ENCODE peak calls at places on chromosomes 11 and 22, in seven cellular contexts. O is hepatocyte, L is H9, V is ovary, X is neural progenitor cell, P is sigmoid colon, G is cardiac muscle cell. D is an unnamed sample. For H3K4me1, the result is how much of the 10 kb centered on the place peaks cover.

GRCh38 chr22:30038219-30038618 is 42.0 kb upstream of the HORMAD2 start:
- DNase-seq in O (peak), L (no peak), V (no peak), X (no peak), P (no peak), G (peak), D (no peak)

GRCh38 chr22:37639070-37639760 is at the start of gene SH3BP1:
- DNase-seq in O (peak), L (peak), V (peak), X (peak), P (no peak), G (peak), D (no peak)

GRCh38 chr11:61335355-61335710 is 2.3 kb downstream of the TKFC start:
- DNase-seq in O (no peak), L (no peak), V (peak), X (no peak), P (no peak), G (peak), D (no peak)

GRCh38 chr22:48185656-48186055 is 1423.2 kb downstream of the TBC1D22A start:
- DNase-seq in O (no peak), L (peak), V (no peak), X (no peak), P (no peak), G (no peak), D (no peak)

GRCh38 chr11:8266246-8267241 is 2.9 kb upstream of the LMO1 start:
- DNase-seq in O (no peak), L (peak), V (no peak), X (no peak), P (peak), G (no peak), D (no peak)

GRCh38 chr11:8281266-8281665 is 17.6 kb upstream of the LMO1 start:
- DNase-seq in O (no peak), L (no peak), V (no peak), X (peak), P (peak), G (no peak), D (no peak)

GRCh38 chr11:103652013-103652412 is 384.4 kb upstream of the DDI1 start:
- DNase-seq in O (no peak), L (no peak), V (no peak), X (no peak), P (no peak), G (peak), D (no peak)

GRCh38 chr11:75639752-75640151 is 29.1 kb downstream of the MAP6 start:
- DNase-seq in O (peak), L (no peak), V (peak), X (peak), P (peak), G (peak), D (no peak)

GRCh38 chr11:15146271-15147003 is 31.7 kb downstream of the INSC start:
- DNase-seq in O (no peak), L (no peak), V (no peak), X (no peak), P (no peak), G (no peak), D (no peak)

GRCh38 chr11:105899776-105900175 is 122.3 kb downstream of the MSANTD4 start:
- DNase-seq in O (no peak), L (no peak), V (no peak), X (no peak), P (no peak), G (no peak), D (no peak)

GRCh38 chr11:2089536-2090165 is 49.5 kb downstream of the IGF2 start:
- DNase-seq in O (peak), L (peak), V (no peak), X (peak), P (peak), G (peak), D (no peak)

GRCh38 chr11:116224154-116224888 is 548.5 kb downstream of the BUD13 start:
- DNase-seq in O (peak), L (peak), V (peak), X (peak), P (no peak), G (peak), D (peak)

GRCh38 chr11:35126000-35126878 is 12.7 kb upstream of the CD44 start:
- DNase-seq in O (no peak), L (no peak), V (no peak), X (no peak), P (no peak), G (no peak), D (no peak)

GRCh38 chr11:73099512-73100266 is 42.4 kb downstream of the FCHSD2 start:
- DNase-seq in O (no peak), L (peak), V (no peak), X (no peak), P (no peak), G (no peak), D (no peak)

GRCh38 chr11:131486100-131486499 is 115.7 kb downstream of the NTM start:
- DNase-seq in O (no peak), L (no peak), V (no peak), X (no peak), P (no peak), G (peak), D (no peak)

GRCh38 chr22:23256986-23257888 is 76.9 kb downstream of the BCR start:
- DNase-seq in O (peak), L (no peak), V (peak), X (no peak), P (peak), G (no peak), D (no peak)

GRCh38 chr11:13008625-13009475 is at the start of gene RASSF10:
- DNase-seq in O (peak), L (peak), V (peak), X (peak), P (peak), G (peak), D (no peak)

GRCh38 chr11:112118176-112118575 is 31.5 kb downstream of the SDHD start:
- DNase-seq in O (no peak), L (no peak), V (no peak), X (no peak), P (no peak), G (no peak), D (no peak)

GRCh38 chr22:49960967-49961600 is 512 bp downstream of the PIM3 start:
- DNase-seq in O (peak), L (no peak), V (peak), X (peak), P (peak), G (peak), D (peak)

GRCh38 chr22:32684822-32685187 is 116.7 kb upstream of the TIMP3 start:
- DNase-seq in O (peak), L (no peak), V (no peak), X (no peak), P (no peak), G (peak), D (no peak)

GRCh38 chr11:85534806-85535205 is 92.3 kb downstream of the DLG2 start:
- DNase-seq in O (no peak), L (no peak), V (no peak), X (no peak), P (no peak), G (no peak), D (no peak)

GRCh38 chr11:116467809-116468208 is 305.0 kb downstream of the BUD13 start:
- DNase-seq in O (no peak), L (no peak), V (no peak), X (no peak), P (no peak), G (no peak), D (no peak)

GRCh38 chr22:44734801-44735517 is 17.4 kb upstream of the ARHGAP8 start:
- DNase-seq in O (no peak), L (no peak), V (no peak), X (peak), P (no peak), G (no peak), D (no peak)

GRCh38 chr11:94766656-94767291 is 1.4 kb upstream of the AMOTL1 start:
- DNase-seq in O (peak), L (no peak), V (no peak), X (peak), P (peak), G (peak), D (no peak)

GRCh38 chr22:49411236-49411635 is 416.4 kb downstream of the BRD1 start:
- DNase-seq in O (no peak), L (no peak), V (no peak), X (no peak), P (no peak), G (no peak), D (no peak)

GRCh38 chr11:65593518-65594414 is 1.8 kb downstream of the KCNK7 start:
- DNase-seq in O (no peak), L (peak), V (no peak), X (peak), P (peak), G (peak), D (peak)

GRCh38 chr11:134367781-134368180 is 36.0 kb downstream of the GLB1L2 start:
- DNase-seq in O (no peak), L (no peak), V (no peak), X (no peak), P (peak), G (no peak), D (no peak)

GRCh38 chr22:28711820-28712777 is 29.5 kb downstream of the CHEK2 start:
- DNase-seq in O (peak), L (no peak), V (no peak), X (no peak), P (no peak), G (peak), D (no peak)

GRCh38 chr11:69674267-69674885 is 777 bp downstream of the LTO1 start:
- DNase-seq in O (peak), L (no peak), V (peak), X (peak), P (peak), G (peak), D (no peak)

GRCh38 chr22:35631597-35631996 is 14.5 kb upstream of the MB start:
- DNase-seq in O (peak), L (peak), V (peak), X (no peak), P (peak), G (peak), D (no peak)

GRCh38 chr11:12696911-12697581 is 22.8 kb downstream of the TEAD1 start:
- DNase-seq in O (no peak), L (no peak), V (no peak), X (no peak), P (no peak), G (no peak), D (no peak)

GRCh38 chr11:68447015-68447801 is 13.3 kb upstream of the PPP6R3 start:
- DNase-seq in O (peak), L (peak), V (peak), X (peak), P (peak), G (peak), D (peak)

GRCh38 chr11:16739326-16739875 is 954 bp downstream of the C11orf58 start:
- DNase-seq in O (peak), L (no peak), V (no peak), X (peak), P (no peak), G (peak), D (no peak)

GRCh38 chr11:129973068-129973467 is 29.6 kb downstream of the PRDM10 start:
- DNase-seq in O (no peak), L (no peak), V (no peak), X (no peak), P (no peak), G (no peak), D (no peak)

GRCh38 chr11:98183034-98183433 is 837.7 kb upstream of the CNTN5 start:
- DNase-seq in O (no peak), L (no peak), V (no peak), X (no peak), P (no peak), G (no peak), D (no peak)

GRCh38 chr11:57798905-57799559 is 37.4 kb downstream of the CTNND1 start:
- DNase-seq in O (peak), L (no peak), V (no peak), X (no peak), P (no peak), G (peak), D (no peak)

GRCh38 chr11:45921561-45922424 is 663 bp upstream of the LARGE2 start:
- DNase-seq in O (peak), L (peak), V (peak), X (peak), P (peak), G (no peak), D (no peak)

GRCh38 chr11:45919806-45920530 is 2.3 kb upstream of the PEX16 start:
- DNase-seq in O (no peak), L (no peak), V (peak), X (peak), P (peak), G (no peak), D (no peak)

GRCh38 chr11:45919276-45919675 is 1.6 kb upstream of the PEX16 start:
- DNase-seq in O (no peak), L (no peak), V (peak), X (no peak), P (peak), G (no peak), D (no peak)

GRCh38 chr11:45922425-45923082 is at the start of gene LARGE2:
- DNase-seq in O (peak), L (no peak), V (peak), X (peak), P (no peak), G (no peak), D (peak)

DNA sequence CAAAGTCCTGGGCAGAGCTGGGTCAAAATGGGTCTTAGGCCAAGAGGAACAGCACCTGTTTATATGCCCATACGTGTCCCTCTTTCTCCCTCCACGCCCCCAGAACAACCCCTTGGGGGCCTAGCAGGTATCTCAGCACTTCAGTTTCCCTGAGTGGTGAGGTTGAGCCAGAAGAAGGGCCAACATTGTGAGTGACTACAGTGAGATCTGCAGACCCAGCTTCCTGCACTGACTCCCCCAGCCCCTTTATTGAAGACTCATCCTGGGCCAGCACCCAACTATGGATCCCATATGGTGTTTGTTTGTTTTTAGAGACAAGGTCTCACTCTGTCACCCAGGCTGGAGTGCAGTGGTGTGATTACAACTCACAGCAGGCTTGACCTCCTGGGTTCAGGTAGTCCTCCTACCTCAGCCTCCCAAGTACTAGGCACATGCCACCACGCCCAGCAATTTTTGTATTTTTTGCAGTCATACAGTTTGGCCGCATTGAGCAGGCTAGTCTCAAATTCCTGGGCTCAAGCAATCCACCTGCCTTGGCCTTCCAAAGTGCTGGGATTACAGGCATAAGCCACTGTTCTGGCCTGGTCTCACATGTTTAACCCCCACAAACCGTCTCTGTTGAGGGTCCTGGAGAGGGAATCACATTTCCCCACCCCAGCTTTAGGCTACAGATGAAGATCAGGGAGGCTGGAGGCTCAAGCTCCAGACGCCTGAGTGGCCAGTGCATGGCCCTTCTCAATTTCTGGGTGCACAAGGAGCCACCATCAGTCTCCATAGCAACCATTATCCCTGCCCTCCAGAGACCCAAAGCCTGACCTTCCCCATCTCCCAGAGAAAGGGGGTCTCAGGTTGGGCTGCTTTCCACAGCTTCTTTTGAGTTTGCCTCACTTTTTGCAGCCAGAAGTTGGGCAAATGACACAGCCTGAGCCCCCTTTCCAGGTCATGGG is 1.7 kb upstream of the LARGE2 start:
- DNase-seq in O (no peak), L (no peak), V (peak), X (peak), P (peak), G (no peak), D (no peak)
- H3K27ac ChIP-seq in O (no peak), L (no peak), V (no peak), X (no peak), P (no peak), G (no peak), D (no peak)

DNA sequence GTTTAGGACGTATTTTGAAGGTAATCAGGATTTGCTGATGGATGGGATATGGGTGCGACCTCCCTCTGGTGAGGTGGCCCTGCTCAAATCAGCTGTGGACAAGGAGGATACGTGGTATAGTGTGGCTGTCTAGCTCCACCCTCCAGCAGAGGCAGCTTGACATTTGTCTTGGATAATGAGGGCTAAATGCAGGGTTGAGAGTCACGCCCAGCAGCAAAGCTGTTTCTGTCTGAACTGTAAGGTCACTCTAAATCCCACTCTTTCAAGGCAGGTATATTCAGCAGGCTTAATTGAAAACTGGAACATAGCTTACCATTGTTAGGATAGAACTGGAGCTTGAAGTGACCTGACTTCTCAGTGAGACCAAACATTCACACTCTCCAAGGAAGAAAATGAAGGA is 98.7 kb downstream of the SWAP70 start:
- DNase-seq in O (no peak), L (no peak), V (no peak), X (no peak), P (no peak), G (no peak), D (no peak)
- H3K4me1 ChIP-seq in O (under half), L (under half), V (under half), X (under half), P (under half), G (under half), D (under half)

GRCh38 chr22:26485991-26486390 is 2.3 kb downstream of the SRRD start:
- DNase-seq in O (no peak), L (no peak), V (no peak), X (no peak), P (no peak), G (no peak), D (no peak)

GRCh38 chr22:26485013-26485412 is 1.3 kb downstream of the SRRD start:
- DNase-seq in O (no peak), L (no peak), V (no peak), X (no peak), P (no peak), G (no peak), D (no peak)

GRCh38 chr22:26489447-26490036 is 5.9 kb downstream of the SRRD start:
- DNase-seq in O (no peak), L (no peak), V (no peak), X (no peak), P (no peak), G (no peak), D (no peak)

GRCh38 chr22:26486394-26486793 is 2.7 kb downstream of the SRRD start:
- DNase-seq in O (no peak), L (no peak), V (no peak), X (no peak), P (no peak), G (no peak), D (no peak)

DNA sequence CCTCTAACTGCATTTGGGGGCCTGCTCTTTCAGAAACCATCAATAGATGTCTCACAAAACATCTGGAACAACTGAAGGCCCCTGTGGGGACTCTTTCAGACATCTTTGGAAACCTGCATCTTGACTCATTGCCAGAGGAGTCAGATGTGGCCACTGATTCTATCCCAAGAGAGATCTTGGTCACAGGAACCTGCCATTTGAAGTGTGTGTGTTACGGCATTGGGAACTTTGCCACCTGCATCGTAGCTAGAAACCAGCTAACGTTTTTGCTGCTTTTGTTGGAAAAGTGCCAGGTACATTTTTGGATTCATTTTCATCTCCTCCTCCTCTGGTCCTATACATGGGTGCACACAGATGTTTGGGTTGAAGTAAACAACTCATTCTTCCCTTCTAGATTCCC is 4.3 kb downstream of the SRRD start:
- DNase-seq in O (no peak), L (no peak), V (no peak), X (no peak), P (no peak), G (no peak), D (no peak)
- H3K27ac ChIP-seq in O (no peak), L (no peak), V (no peak), X (no peak), P (no peak), G (no peak), D (no peak)

GRCh38 chr11:332651-333480 is 12.2 kb upstream of the IFITM3 start:
- DNase-seq in O (no peak), L (peak), V (peak), X (no peak), P (peak), G (no peak), D (no peak)

GRCh38 chr11:329886-330253 is 9.2 kb upstream of the IFITM3 start:
- DNase-seq in O (no peak), L (no peak), V (peak), X (no peak), P (peak), G (no peak), D (no peak)

GRCh38 chr11:330307-330693 is 9.6 kb upstream of the IFITM3 start:
- DNase-seq in O (no peak), L (peak), V (peak), X (no peak), P (peak), G (no peak), D (no peak)

GRCh38 chr11:330694-331314 is 10.1 kb upstream of the IFITM3 start:
- DNase-seq in O (no peak), L (peak), V (peak), X (no peak), P (peak), G (no peak), D (peak)

DNA sequence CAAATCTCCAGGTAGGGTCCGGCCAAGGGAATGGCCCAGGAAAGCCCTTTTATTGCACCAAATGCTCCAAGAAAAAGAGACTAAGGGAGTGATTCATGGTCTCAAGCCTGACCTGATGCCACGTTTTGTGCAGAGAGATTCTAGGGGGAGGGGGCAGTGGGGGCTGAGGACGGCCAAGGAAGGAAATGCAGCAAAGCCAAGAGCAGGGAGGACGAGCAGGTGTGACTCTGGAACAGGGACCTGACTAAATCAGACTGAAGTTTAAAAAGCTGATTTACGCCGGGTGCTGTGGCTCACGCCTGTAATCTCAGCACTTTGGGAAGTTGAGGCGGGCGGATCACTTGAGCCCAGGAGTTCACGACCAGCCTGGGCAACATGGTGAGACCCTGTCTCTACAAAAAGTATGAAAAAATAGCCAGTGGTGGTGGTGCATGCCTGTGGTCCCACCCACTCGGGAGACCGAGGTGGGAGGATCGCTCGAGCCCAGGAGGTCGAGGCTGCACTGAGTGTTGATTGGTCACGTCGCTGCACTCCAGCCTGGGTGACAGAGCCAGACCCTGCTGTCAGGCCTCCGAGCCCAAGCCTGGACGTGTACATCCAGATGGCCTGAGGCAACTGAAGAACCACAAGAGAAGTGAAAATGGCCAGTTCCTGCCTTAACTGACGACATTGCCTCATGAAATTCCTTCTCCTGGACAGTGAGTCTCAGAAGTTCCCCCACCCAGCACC is 10.8 kb upstream of the IFITM3 start:
- DNase-seq in O (no peak), L (peak), V (peak), X (no peak), P (peak), G (no peak), D (no peak)
- H3K4me1 ChIP-seq in O (under half), L (under half), V (under half), X (under half), P (under half), G (under half), D (half or more)